ENCODE peak calls at places on chromosomes 2 and 18, in four cellular contexts. H, A, V and B are unnamed samples.

GRCh38 chr18:58997811-58998337 is 133.2 kb downstream of the ZNF532 start:
- DNase-seq in H (peak; percentile 78), V (no peak), A (no peak), B (peak; percentile 87)

GRCh38 chr2:96760986-96761832 is 507 bp downstream of the CNNM4 start:
- DNase-seq in V (no peak), A (peak; percentile 69), H (no peak), B (no peak)

GRCh38 chr2:186641807-186642321 is 52.0 kb upstream of the FAM171B start:
- DNase-seq in V (peak; percentile 61), H (peak; percentile 54), A (no peak), B (peak; percentile 90)

GRCh38 chr2:149601141-149601796 is 13.7 kb upstream of the MMADHC start:
- DNase-seq in V (no peak), H (no peak), A (no peak), B (peak; percentile 74)

GRCh38 chr2:8090748-8091700 is 590.8 kb upstream of the ID2 start:
- DNase-seq in V (peak; percentile 88), A (peak; percentile 28), H (peak; percentile 70), B (peak; percentile 98)

GRCh38 chr2:19799881-19800780 is 101.7 kb downstream of the TTC32 start:
- DNase-seq in V (no peak), H (peak; percentile 31), A (no peak), B (no peak)

GRCh38 chr2:168495524-168495923 is 39.5 kb downstream of the CERS6 start:
- DNase-seq in V (no peak), H (no peak), A (no peak), B (no peak)

GRCh38 chr2:118084483-118085089 is 3.7 kb upstream of the INSIG2 start:
- DNase-seq in H (no peak), V (no peak), A (no peak), B (no peak)

GRCh38 chr2:217103752-217104540 is 244.1 kb upstream of the TNP1 start:
- DNase-seq in A (no peak), H (no peak), V (no peak), B (peak; percentile 46)

GRCh38 chr2:227643990-227644551 is 22.5 kb upstream of the SCYGR5 start:
- DNase-seq in H (no peak), A (no peak), V (no peak), B (no peak)

GRCh38 chr2:139033300-139033699 is 253.1 kb upstream of the NXPH2 start:
- DNase-seq in V (peak; percentile 1), A (no peak), H (no peak), B (peak; percentile 65)